ENCODE peak calls at places on chromosomes 11 and 22, in seven cellular contexts. W, Q, S, B, Y, A and R are unnamed samples. For H3K36me3, the result is how much of the 10 kb centered on the place peaks cover.

GRCh38 chr11:28176231-28176853 is 68.2 kb downstream of the METTL15 start:
- DNase-seq in W (no peak), Q (no peak), S (no peak), B (no peak), Y (no peak), A (no peak), R (no peak)

GRCh38 chr11:73784080-73784634 is 3.5 kb upstream of the MRPL48 start:
- DNase-seq in W (no peak), Q (no peak), S (no peak), B (no peak), Y (no peak), A (no peak), R (no peak)

GRCh38 chr11:8810331-8811301 is 100.4 kb upstream of the AKIP1 start:
- DNase-seq in W (peak), Q (peak), S (peak), B (peak), Y (peak), A (peak), R (peak)

GRCh38 chr11:123526918-123527317 is 96.8 kb downstream of the GRAMD1B start:
- DNase-seq in W (no peak), Q (no peak), S (no peak), B (no peak), Y (no peak), A (no peak), R (no peak)

GRCh38 chr11:131690362-131690761 is 319.9 kb downstream of the NTM start:
- DNase-seq in W (no peak), Q (no peak), S (no peak), B (no peak), Y (no peak), A (no peak), R (peak)

GRCh38 chr11:35376613-35377012 is 42.7 kb downstream of the SLC1A2 start:
- DNase-seq in W (no peak), Q (no peak), S (no peak), B (peak), Y (no peak), A (no peak), R (no peak)

GRCh38 chr11:102920118-102920684 is 35.3 kb downstream of the MMP13 start:
- DNase-seq in W (no peak), Q (no peak), S (no peak), B (no peak), Y (no peak), A (no peak), R (no peak)

GRCh38 chr11:2196970-2197770 is 25.6 kb upstream of the TH start:
- DNase-seq in W (peak), Q (peak), S (peak), B (peak), Y (peak), A (peak), R (peak)

GRCh38 chr22:46071451-46072029 is 78.8 kb upstream of the PPARA start:
- DNase-seq in W (peak), Q (peak), S (peak), B (peak), Y (peak), A (peak), R (peak)

GRCh38 chr11:27874998-27875397 is 174.7 kb upstream of the BDNF start:
- DNase-seq in W (no peak), Q (no peak), S (no peak), B (no peak), Y (no peak), A (no peak), R (no peak)

DNA sequence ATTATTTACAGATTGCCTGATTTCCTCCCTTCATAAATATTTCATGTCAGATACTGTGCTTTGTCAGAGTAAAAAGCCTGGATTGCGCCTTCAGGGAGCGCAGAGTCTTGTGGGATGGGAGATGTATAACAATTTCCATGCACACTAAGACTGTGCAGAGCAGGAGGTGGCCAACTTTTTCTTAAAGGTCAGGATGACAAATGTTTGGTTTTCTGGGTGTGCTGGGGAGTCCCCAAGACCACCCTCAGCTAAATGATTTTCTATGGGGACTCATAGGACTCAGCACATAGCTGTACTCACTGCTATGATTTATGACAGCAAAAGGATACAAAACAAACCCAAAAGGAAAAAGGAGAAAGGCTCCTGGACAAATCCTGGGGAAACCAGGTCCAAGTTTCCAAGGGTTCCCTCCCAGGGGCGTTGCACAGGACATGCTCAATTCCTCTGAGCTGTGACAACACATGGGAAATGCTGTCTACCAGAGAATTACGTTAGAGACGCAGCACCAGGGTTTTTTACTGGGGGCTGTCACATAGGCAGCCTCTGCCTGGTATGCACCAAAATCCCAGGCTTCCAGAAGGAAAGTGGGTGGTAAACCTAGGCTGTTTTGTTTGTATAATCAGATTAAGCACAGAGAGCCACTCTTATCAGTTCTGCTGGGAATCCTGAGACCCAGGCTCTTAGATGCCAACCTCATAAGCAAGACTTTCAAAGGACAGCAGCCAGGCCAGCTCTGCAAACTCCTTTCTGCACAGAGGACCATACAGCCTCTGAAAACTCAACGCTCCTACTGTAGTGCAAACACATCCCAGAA is 59.0 kb downstream of the CSNK2A3 start:
- DNase-seq in W (no peak), Q (peak), S (no peak), B (no peak), Y (no peak), A (no peak), R (no peak)
- H3K27ac ChIP-seq in W (no peak), Q (no peak), S (no peak), B (no peak), Y (no peak), A (no peak), R (no peak)

GRCh38 chr11:128827494-128827893 is 39.6 kb downstream of the KCNJ1 start:
- DNase-seq in W (no peak), Q (no peak), S (no peak), B (no peak), Y (no peak), A (no peak), R (no peak)

GRCh38 chr11:128828350-128828749 is 38.7 kb downstream of the KCNJ1 start:
- DNase-seq in W (no peak), Q (no peak), S (no peak), B (peak), Y (no peak), A (no peak), R (no peak)

GRCh38 chr11:128831781-128832497 is 35.2 kb downstream of the KCNJ1 start:
- DNase-seq in W (no peak), Q (no peak), S (no peak), B (peak), Y (no peak), A (no peak), R (no peak)

GRCh38 chr11:128830290-128830813 is 36.7 kb downstream of the KCNJ1 start:
- DNase-seq in W (no peak), Q (no peak), S (no peak), B (no peak), Y (no peak), A (no peak), R (no peak)

GRCh38 chr11:128830836-128831780 is 36.0 kb downstream of the KCNJ1 start:
- DNase-seq in W (peak), Q (peak), S (peak), B (peak), Y (peak), A (peak), R (peak)
- TF ChIP-seq CTCF in W (peak), Q (peak), S (peak), B (peak), Y (peak), A (peak), R (peak)

DNA sequence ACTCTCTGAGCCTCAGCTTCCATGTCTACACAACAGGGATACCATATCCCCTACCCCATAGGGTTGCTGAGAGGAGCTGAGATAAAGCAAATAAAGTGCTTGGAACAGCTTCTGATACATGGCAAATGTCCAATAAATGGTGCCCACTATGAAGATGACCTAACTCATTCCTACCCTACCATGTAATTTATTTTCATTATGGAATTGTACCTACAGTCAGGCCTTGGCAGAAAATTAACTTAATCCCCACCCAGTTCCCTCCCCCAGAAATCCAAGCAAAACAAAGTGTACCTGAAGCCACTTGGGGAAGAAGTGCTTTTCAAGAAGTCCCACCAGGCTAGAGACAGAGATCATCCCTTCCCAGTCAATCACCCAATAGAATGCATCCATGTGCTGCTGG is 10.8 kb downstream of the SRRD start:
- DNase-seq in W (no peak), Q (no peak), S (no peak), B (no peak), Y (no peak), A (no peak), R (no peak)
- H3K36me3 ChIP-seq in W (half or more), Q (half or more), S (half or more), B (under half), Y (under half), A (half or more), R (under half)

GRCh38 chr11:90753546-90753945 is 530.7 kb upstream of the CHORDC1 start:
- DNase-seq in W (no peak), Q (no peak), S (no peak), B (no peak), Y (no peak), A (no peak), R (no peak)
- H3K27ac ChIP-seq in W (no peak), Q (no peak), S (no peak), B (no peak), Y (no peak), A (no peak), R (no peak)

DNA sequence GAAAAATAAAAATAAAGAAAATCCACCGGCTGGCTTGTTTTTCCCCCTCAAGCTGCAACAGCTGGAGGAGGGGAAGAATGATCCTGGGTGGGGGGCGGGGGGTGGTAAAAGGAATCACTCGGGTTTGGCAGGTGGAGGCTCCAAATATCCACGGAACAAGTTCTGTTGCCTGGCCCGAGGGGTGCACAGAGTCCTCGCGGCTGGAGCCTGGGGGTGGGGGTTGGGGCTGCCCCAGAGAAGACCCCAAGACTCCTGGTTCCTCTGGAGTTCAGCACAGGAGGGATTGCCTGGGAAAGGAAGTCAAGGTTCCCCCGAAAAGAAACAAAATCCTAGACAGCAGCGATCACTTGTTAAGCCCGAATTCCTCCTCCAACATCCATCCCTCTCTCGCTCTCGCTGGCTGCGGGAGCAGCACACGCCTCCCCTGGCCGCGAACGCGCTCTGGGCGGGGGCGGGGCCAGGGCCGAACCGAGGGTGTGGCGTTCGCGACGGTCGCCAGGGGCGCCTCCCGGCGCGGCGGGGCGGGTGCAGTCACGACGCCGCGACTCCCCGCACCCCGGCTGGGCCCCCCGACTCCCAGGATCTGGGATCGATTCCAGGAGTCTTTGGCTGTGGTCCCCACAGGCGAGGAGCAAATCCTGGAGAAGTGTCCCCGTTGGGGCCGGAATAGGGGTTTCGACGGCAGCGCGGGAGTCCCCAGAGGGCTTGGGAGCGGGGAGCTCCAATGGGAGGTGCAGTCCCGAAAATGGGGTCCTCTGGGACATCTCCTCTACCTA is at the start of gene KCNA4:
- DNase-seq in W (peak), Q (no peak), S (no peak), B (no peak), Y (no peak), A (peak), R (no peak)
- TF ChIP-seq CTCF in W (peak), Q (no peak), S (no peak), B (no peak), Y (no peak), A (peak), R (no peak)

DNA sequence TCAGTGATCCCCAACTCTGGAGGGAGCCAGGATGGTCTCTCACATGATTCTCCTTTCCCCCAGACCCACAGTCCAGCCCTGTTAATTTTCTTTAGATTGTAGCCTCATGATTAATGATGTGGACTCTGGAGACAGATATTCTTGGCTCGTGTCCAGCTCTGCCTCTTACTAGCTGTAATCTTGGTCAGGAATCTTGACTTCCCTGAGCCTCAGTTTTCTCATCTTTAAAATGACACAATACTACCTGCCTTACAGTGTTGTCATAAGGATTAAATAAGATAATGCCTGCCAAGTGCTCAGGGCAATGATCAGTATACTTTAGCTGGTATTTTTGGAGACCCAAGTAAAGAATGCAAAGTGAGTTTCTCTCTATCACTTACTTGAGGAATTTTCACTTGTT is 60.0 kb downstream of the SPECC1L start:
- DNase-seq in W (no peak), Q (no peak), S (peak), B (peak), Y (no peak), A (no peak), R (no peak)
- H3K36me3 ChIP-seq in W (half or more), Q (half or more), S (half or more), B (under half), Y (under half), A (half or more), R (half or more)

DNA sequence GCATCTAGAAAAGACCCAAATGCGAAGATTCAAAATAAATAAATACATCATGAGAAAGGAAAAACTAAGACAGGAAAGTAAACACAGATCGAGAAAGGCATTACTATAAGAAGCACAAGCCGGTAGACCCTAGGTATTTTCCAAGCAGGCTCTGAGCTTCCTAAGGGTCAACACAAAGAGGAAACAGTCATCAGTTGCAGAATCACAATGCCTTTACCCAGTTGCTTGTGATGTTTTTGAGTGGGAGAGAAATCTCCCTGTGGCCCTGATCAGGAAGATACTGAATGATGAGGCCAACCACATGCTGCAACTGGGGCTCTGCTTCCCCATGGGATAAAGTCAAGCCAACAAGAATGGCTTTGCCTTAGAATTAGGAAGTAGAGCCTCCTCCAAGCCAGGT is 132.5 kb downstream of the MICAL2 start:
- DNase-seq in W (no peak), Q (no peak), S (no peak), B (peak), Y (no peak), A (no peak), R (no peak)
- H3K27ac ChIP-seq in W (peak), Q (peak), S (peak), B (no peak), Y (no peak), A (peak), R (no peak)